ENCODE peak calls at places on chromosomes 3 and 15, in five cellular contexts. L is astrocyte of the spinal cord; T is HepG2; B is GM12878; A is T-helper 2 cell treated with Interferon-gamma antibody and Interleukin-4, amounts not matched to agents 5 μg/mL and 100 μg/mL, for 36 hours. U is an unnamed sample.

GRCh38 chr3:115624029-115624645 is 827 bp downstream of the GAP43 start:
- DNase-seq in L (no peak), T (no peak), B (no peak), A (no peak), U (no peak)

GRCh38 chr3:127091376-127091775 is 101.6 kb upstream of the PRR23E start:
- DNase-seq in L (no peak), T (no peak), B (no peak), A (no peak), U (no peak)

GRCh38 chr15:40338921-40339620 is 1.7 kb downstream of the CCDC9B start:
- DNase-seq in L (peak; percentile 87), T (peak; percentile 85), B (no peak), A (no peak), U (no peak)

GRCh38 chr15:96515391-96515790 is 184.9 kb downstream of the NR2F2 start:
- DNase-seq in L (no peak), T (no peak), B (no peak), A (no peak), U (no peak)

GRCh38 chr3:70999730-71000129 is 583.8 kb downstream of the FOXP1 start:
- DNase-seq in L (peak; percentile 76), T (no peak), B (no peak), A (no peak), U (no peak)

GRCh38 chr3:150170843-150171513 is 200.3 kb upstream of the PFN2 start:
- DNase-seq in L (no peak), T (no peak), B (no peak), A (no peak), U (no peak)

GRCh38 chr3:142987080-142987700 is 14.2 kb upstream of the U2SURP start:
- DNase-seq in L (peak; percentile 62), T (peak; percentile 18), B (no peak), A (no peak), U (no peak)

GRCh38 chr3:161914703-161915102 is 418.1 kb downstream of the OTOL1 start:
- DNase-seq in L (peak; percentile 82), T (peak; percentile 44), B (no peak), A (no peak), U (no peak)

GRCh38 chr3:143775401-143775970 is 72.8 kb downstream of the SLC9A9 start:
- DNase-seq in L (peak; percentile 50), T (peak; percentile 13), B (no peak), A (no peak), U (no peak)

GRCh38 chr3:138493804-138494606 is 59.6 kb downstream of the ESYT3 start:
- DNase-seq in L (peak; percentile 49), T (no peak), B (no peak), A (no peak), U (no peak)

GRCh38 chr15:78394981-78395619 is 42.9 kb upstream of the IREB2 start:
- DNase-seq in L (peak; percentile 35), T (no peak), B (no peak), A (no peak), U (no peak)

GRCh38 chr3:108713801-108714200 is 43.4 kb downstream of the RETNLB start:
- DNase-seq in L (no peak), T (no peak), B (no peak), A (no peak), U (no peak)

GRCh38 chr3:149527531-149528343 is 53.2 kb downstream of the TM4SF4 start:
- DNase-seq in L (no peak), T (no peak), B (no peak), A (no peak), U (no peak)

GRCh38 chr15:65533057-65533752 is 2.9 kb downstream of the HACD3 start:
- DNase-seq in L (no peak), T (no peak), B (no peak), A (no peak), U (no peak)

GRCh38 chr3:180979949-180980348 is 9.6 kb downstream of the DNAJC19 start:
- DNase-seq in L (no peak), T (no peak), B (no peak), A (no peak), U (no peak)

GRCh38 chr3:126850370-126851085 is 132.4 kb upstream of the PLXNA1 start:
- DNase-seq in L (peak; percentile 69), T (peak; percentile 85), B (no peak), A (no peak), U (no peak)

GRCh38 chr3:128367726-128368125 is 99.0 kb downstream of the DNAJB8 start:
- DNase-seq in L (peak; percentile 8), T (no peak), B (no peak), A (no peak), U (no peak)

GRCh38 chr15:67927501-67928156 is 87.8 kb upstream of the RNU6-1 start:
- DNase-seq in L (peak; percentile 90), T (no peak), B (no peak), A (no peak), U (no peak)

GRCh38 chr3:171959532-171960044 is 79.8 kb upstream of the FNDC3B start:
- DNase-seq in L (no peak), T (peak; percentile 57), B (no peak), A (peak; percentile 30), U (no peak)

GRCh38 chr15:99476413-99477222 is 89.2 kb upstream of the MEF2A start:
- DNase-seq in L (peak; percentile 99), T (peak; percentile 73), B (no peak), A (no peak), U (no peak)

GRCh38 chr15:34773916-34774315 is 19.1 kb upstream of the GJD2 start:
- DNase-seq in L (no peak), T (no peak), B (no peak), A (no peak), U (no peak)

GRCh38 chr15:77731945-77732344 is 99.2 kb upstream of the LINGO1 start:
- DNase-seq in L (no peak), T (no peak), B (no peak), A (no peak), U (no peak)

GRCh38 chr3:37279226-37279625 is 104.8 kb upstream of the LRRFIP2 start:
- DNase-seq in L (peak; percentile 17), T (no peak), B (no peak), A (no peak), U (no peak)

GRCh38 chr3:60399295-60399694 is 852.0 kb downstream of the FHIT start:
- DNase-seq in L (no peak), T (no peak), B (no peak), A (no peak), U (no peak)

GRCh38 chr15:85622432-85622831 is 172.3 kb downstream of the KLHL25 start:
- DNase-seq in L (no peak), T (no peak), B (no peak), A (no peak), U (no peak)

GRCh38 chr3:88369767-88370166 is 220.0 kb downstream of the C3orf38 start:
- DNase-seq in L (no peak), T (no peak), B (no peak), A (no peak), U (no peak)

GRCh38 chr3:153163349-153164008 is 1.5 kb downstream of the RAP2B start:
- DNase-seq in L (no peak), T (no peak), B (no peak), A (no peak), U (no peak)

GRCh38 chr3:152236741-152237140 is 32.0 kb upstream of the MBNL1 start:
- DNase-seq in L (peak; percentile 53), T (no peak), B (no peak), A (no peak), U (no peak)

GRCh38 chr3:45216210-45216609 is 9.9 kb downstream of the TMEM158 start:
- DNase-seq in L (no peak), T (no peak), B (no peak), A (no peak), U (no peak)

GRCh38 chr15:31367730-31368344 is 41.2 kb downstream of the KLF13 start:
- DNase-seq in L (no peak), T (no peak), B (no peak), A (no peak), U (no peak)

GRCh38 chr3:45103753-45104714 is 42.1 kb downstream of the CDCP1 start:
- DNase-seq in L (no peak), T (no peak), B (no peak), A (no peak), U (no peak)

GRCh38 chr3:25424238-25425013 is 3.6 kb upstream of the RARB start:
- DNase-seq in L (peak; percentile 55), T (no peak), B (no peak), A (no peak), U (no peak)

GRCh38 chr15:39125904-39126303 is 455.0 kb upstream of the THBS1 start:
- DNase-seq in L (peak; percentile 57), T (peak; percentile 62), B (no peak), A (peak; percentile 23), U (no peak)

GRCh38 chr3:146589899-146590508 is 15.1 kb downstream of the PLSCR5 start:
- DNase-seq in L (peak; percentile 65), T (peak; percentile 52), B (no peak), A (no peak), U (no peak)

U was measured in central memory CD8-positive, alpha-beta T cell.